ENCODE peak calls at places on chromosomes 4 and X, in nine cellular contexts. Q, K, Y, D, I, M, C, N and B are unnamed samples.

GRCh38 chrX:12701625-12702024 is 89.6 kb upstream of the PRPS2 start:
- DNase-seq in N (no peak), C (peak; percentile 46), I (peak; percentile 58), D (peak; percentile 48), Q (peak; percentile 16), Y (no peak), M (no peak), K (peak; percentile 54), B (peak; percentile 78)

GRCh38 chrX:100316987-100317386 is 93.1 kb downstream of the PCDH19 start:
- DNase-seq in C (no peak), Y (no peak), N (no peak), Q (peak; percentile 42), M (no peak), I (no peak), K (peak; percentile 0), D (no peak), B (no peak)

GRCh38 chr4:101345271-101345595 is 2.1 kb downstream of the PPP3CA start:
- DNase-seq in C (peak; percentile 47), N (no peak), D (peak; percentile 10), Q (peak; percentile 14), I (no peak), K (peak; percentile 37), M (no peak), Y (no peak), B (no peak)

GRCh38 chrX:132004728-132005127 is 18.4 kb upstream of the STK26 start:
- DNase-seq in Y (no peak), C (no peak), K (no peak), M (no peak), N (no peak), Q (no peak), I (no peak), D (no peak), B (no peak)

GRCh38 chr4:8325284-8325973 is 55.9 kb downstream of the HTRA3 start:
- DNase-seq in D (no peak), K (no peak), C (no peak), Q (no peak), Y (peak; percentile 51), N (no peak), I (peak; percentile 4), M (no peak), B (peak; percentile 25)

GRCh38 chr4:138492178-138492577 is 250.0 kb upstream of the SLC7A11 start:
- DNase-seq in M (no peak), D (no peak), Q (no peak), N (no peak), K (no peak), Y (no peak), I (no peak), C (no peak), B (no peak)

GRCh38 chr4:15577508-15577907 is 77.6 kb downstream of the FBXL5 start:
- DNase-seq in I (no peak), Y (no peak), D (no peak), N (no peak), C (no peak), K (peak; percentile 38), M (no peak), Q (no peak), B (no peak)

GRCh38 chr4:120683902-120684540 is 238.5 kb downstream of the PRDM5 start:
- DNase-seq in Q (no peak), M (no peak), Y (no peak), K (no peak), D (no peak), N (no peak), I (no peak), C (peak; percentile 42), B (no peak)

GRCh38 chrX:111608724-111609123 is 72.2 kb upstream of the ALG13 start:
- DNase-seq in Y (no peak), C (no peak), Q (no peak), N (no peak), M (no peak), D (no peak), I (no peak), K (no peak), B (no peak)

GRCh38 chr4:2931765-2932560 is 31.2 kb downstream of the NOP14 start:
- DNase-seq in Y (no peak), K (no peak), N (no peak), D (peak; percentile 59), M (no peak), C (peak; percentile 42), I (peak; percentile 64), Q (no peak), B (no peak)

GRCh38 chr4:56803473-56803872 is 18.0 kb downstream of the SPINK2 start:
- DNase-seq in K (peak; percentile 37), D (no peak), Y (no peak), M (no peak), I (no peak), Q (peak; percentile 61), N (no peak), C (no peak), B (no peak)

GRCh38 chr4:122772311-122772710 is 39.8 kb downstream of the BBS12 start:
- DNase-seq in N (no peak), D (no peak), I (no peak), K (no peak), Q (no peak), M (no peak), Y (no peak), C (no peak), B (no peak)

GRCh38 chr4:22625301-22625700 is 67.4 kb upstream of the GBA3 start:
- DNase-seq in N (no peak), D (no peak), Y (no peak), K (no peak), Q (no peak), C (no peak), M (no peak), I (no peak), B (no peak)

GRCh38 chr4:26953361-26953760 is 92.7 kb downstream of the STIM2 start:
- DNase-seq in Y (no peak), C (no peak), D (no peak), N (no peak), M (no peak), Q (no peak), I (no peak), K (no peak), B (no peak)

GRCh38 chr4:146237092-146237491 is 22.8 kb downstream of the REELD1 start:
- DNase-seq in M (no peak), N (no peak), C (no peak), K (no peak), Q (no peak), Y (no peak), D (no peak), I (no peak), B (no peak)

GRCh38 chrX:149819371-149819770 is 37.6 kb downstream of the MAGEA9 start:
- DNase-seq in Q (no peak), Y (no peak), C (no peak), N (no peak), M (no peak), I (no peak), K (no peak), D (no peak), B (no peak)

GRCh38 chr4:88352062-88352461 is 26.6 kb upstream of the HERC6 start:
- DNase-seq in Y (no peak), I (no peak), K (peak; percentile 28), C (no peak), M (no peak), D (no peak), Q (no peak), N (no peak), B (no peak)

GRCh38 chrX:108199691-108200090 is 108.1 kb downstream of the ATG4A start:
- DNase-seq in N (no peak), K (peak; percentile 25), M (no peak), Y (no peak), C (peak; percentile 44), I (peak; percentile 18), D (no peak), Q (no peak), B (no peak)

GRCh38 chr4:108237693-108238092 is 69.0 kb upstream of the LEF1 start:
- DNase-seq in D (no peak), Y (no peak), C (no peak), N (no peak), Q (no peak), M (no peak), I (no peak), K (no peak), B (no peak)

GRCh38 chrX:147917700-147918694 is 6.3 kb downstream of the FMR1 start:
- DNase-seq in Q (no peak), Y (no peak), N (no peak), M (no peak), K (peak; percentile 48), I (no peak), D (no peak), C (peak; percentile 20), B (no peak)

GRCh38 chr4:110609044-110609750 is 13.7 kb downstream of the PITX2 start:
- DNase-seq in D (no peak), I (no peak), Y (no peak), Q (no peak), N (no peak), M (no peak), C (no peak), K (no peak), B (no peak)

GRCh38 chrX:47796433-47796906 is 40.2 kb upstream of the ZNF81 start:
- DNase-seq in Y (no peak), M (no peak), I (no peak), D (no peak), Q (no peak), N (no peak), C (no peak), K (peak; percentile 36), B (no peak)

GRCh38 chrX:63525491-63525890 is 174.4 kb upstream of the SPIN4 start:
- DNase-seq in D (no peak), N (no peak), M (no peak), Y (no peak), K (no peak), I (no peak), Q (no peak), C (no peak), B (no peak)

GRCh38 chr4:54626113-54626512 is 31.6 kb upstream of the KIT start:
- DNase-seq in D (no peak), C (no peak), K (no peak), M (no peak), I (no peak), Y (no peak), N (no peak), Q (peak; percentile 34), B (peak; percentile 38)

GRCh38 chr4:3286335-3287175 is 6.3 kb upstream of the RGS12 start:
- DNase-seq in K (no peak), C (no peak), Y (no peak), M (no peak), D (no peak), I (peak; percentile 11), N (peak; percentile 65), Q (no peak), B (no peak)

GRCh38 chrX:120741452-120741851 is 111.6 kb upstream of the C1GALT1C1 start:
- DNase-seq in I (no peak), Y (no peak), N (no peak), M (no peak), D (no peak), Q (no peak), K (no peak), C (no peak), B (no peak)

GRCh38 chr4:110309686-110310085 is 111.3 kb upstream of the ELOVL6 start:
- DNase-seq in N (no peak), C (no peak), Y (no peak), I (no peak), Q (no peak), M (no peak), D (no peak), K (peak; percentile 64), B (no peak)

GRCh38 chr4:56791316-56791715 is 30.2 kb downstream of the SPINK2 start:
- DNase-seq in Q (no peak), M (no peak), K (no peak), C (no peak), D (no peak), N (no peak), I (no peak), Y (no peak), B (no peak)

GRCh38 chrX:30144971-30145731 is 70.2 kb upstream of the MAGEB2 start:
- DNase-seq in I (no peak), Q (no peak), C (no peak), D (no peak), K (no peak), N (no peak), Y (no peak), M (no peak), B (no peak)

GRCh38 chrX:43559643-43560042 is 96.5 kb upstream of the MAOA start:
- DNase-seq in M (no peak), Q (peak; percentile 50), Y (peak; percentile 59), C (peak; percentile 57), N (no peak), D (peak; percentile 57), K (peak; percentile 46), I (peak; percentile 52), B (no peak)

GRCh38 chrX:130498653-130499274 is 97.0 kb downstream of the RBMX2 start:
- DNase-seq in K (no peak), Y (no peak), N (no peak), Q (no peak), M (no peak), D (no peak), I (no peak), C (no peak), B (no peak)